ENCODE peak calls at places on chromosomes 1 and 21, in four cellular contexts. I is HepG2, S is H1, T is GM12878. J is an unnamed sample. For H3K27me3, the result is how much of the 10 kb centered on the place peaks cover.

GRCh38 chr21:33278736-33279135 is 12.6 kb downstream of the IL10RB start:
- DNase-seq in I (no peak), S (no peak), T (no peak), J (no peak)

GRCh38 chr1:26360051-26360806 is 6.3 kb upstream of the CRYBG2 start:
- DNase-seq in I (no peak), S (peak), T (no peak), J (no peak)

GRCh38 chr1:221343106-221343505 is 398.8 kb downstream of the DUSP10 start:
- DNase-seq in I (no peak), S (no peak), T (no peak), J (no peak)

GRCh38 chr1:22351757-22352080 is 99.9 kb upstream of the ZBTB40 start:
- DNase-seq in I (no peak), S (no peak), T (no peak), J (no peak)

GRCh38 chr1:38735651-38736161 is 123.9 kb downstream of the RRAGC start:
- DNase-seq in I (no peak), S (no peak), T (no peak), J (no peak)

GRCh38 chr1:221913351-221913750 is 171.5 kb upstream of the DUSP10 start:
- DNase-seq in I (no peak), S (no peak), T (no peak), J (no peak)

GRCh38 chr1:109901508-109902145 is 9.0 kb upstream of the CSF1 start:
- DNase-seq in I (peak), S (no peak), T (no peak), J (no peak)

GRCh38 chr1:159663547-159663946 is 50.8 kb downstream of the CRP start:
- DNase-seq in I (no peak), S (no peak), T (no peak), J (no peak)

GRCh38 chr1:9443913-9444445 is 95.3 kb upstream of the SLC25A33 start:
- DNase-seq in I (no peak), S (no peak), T (no peak), J (no peak)

GRCh38 chr1:58818991-58819390 is 35.1 kb upstream of the JUN start:
- DNase-seq in I (no peak), S (no peak), T (no peak), J (no peak)

GRCh38 chr1:215669806-215670485 is 102.8 kb downstream of the KCTD3 start:
- DNase-seq in I (no peak), S (no peak), T (no peak), J (peak)

GRCh38 chr1:13543927-13544556 is 30.2 kb upstream of the LRRC38 start:
- DNase-seq in I (no peak), S (no peak), T (no peak), J (no peak)

GRCh38 chr1:51627672-51628071 is 10.8 kb downstream of the OSBPL9 start:
- DNase-seq in I (peak), S (no peak), T (no peak), J (peak)

GRCh38 chr1:117049857-117050256 is 10.3 kb upstream of the TTF2 start:
- DNase-seq in I (no peak), S (no peak), T (no peak), J (no peak)

GRCh38 chr1:27153549-27153886 is 1.4 kb downstream of the SLC9A1 start:
- DNase-seq in I (no peak), S (no peak), T (no peak), J (no peak)

GRCh38 chr21:41066086-41066938 is 101.6 kb upstream of the BACE2 start:
- DNase-seq in I (no peak), S (no peak), T (no peak), J (no peak)

GRCh38 chr1:180268556-180269044 is 38.5 kb downstream of the LHX4 start:
- DNase-seq in I (no peak), S (peak), T (no peak), J (peak)

GRCh38 chr1:180181048-180181447 is 26.4 kb downstream of the QSOX1 start:
- DNase-seq in I (no peak), S (no peak), T (no peak), J (peak)

GRCh38 chr1:55813619-55814018 is 598.5 kb upstream of the USP24 start:
- DNase-seq in I (peak), S (no peak), T (no peak), J (no peak)

GRCh38 chr1:185314416-185314815 is 2.6 kb downstream of the IVNS1ABP start:
- DNase-seq in I (no peak), S (no peak), T (no peak), J (no peak)

GRCh38 chr21:16007933-16008332 is 278.2 kb downstream of the USP25 start:
- DNase-seq in I (no peak), S (no peak), T (no peak), J (no peak)

GRCh38 chr21:34667761-34668160 is 1.0 kb upstream of the CLIC6 start:
- DNase-seq in I (no peak), S (no peak), T (no peak), J (no peak)

GRCh38 chr1:30522031-30523004 is 201.1 kb downstream of the MATN1 start:
- DNase-seq in I (no peak), S (peak), T (no peak), J (no peak)

GRCh38 chr1:27889506-27889905 is 17.2 kb downstream of the THEMIS2 start:
- DNase-seq in I (no peak), S (no peak), T (no peak), J (no peak)

GRCh38 chr1:159860456-159860855 is 2.0 kb downstream of the VSIG8 start:
- DNase-seq in I (no peak), S (no peak), T (no peak), J (no peak)

GRCh38 chr1:202642619-202643291 is 67.5 kb downstream of the SYT2 start:
- DNase-seq in I (no peak), S (peak), T (no peak), J (no peak)

GRCh38 chr1:40305451-40305850 is 11.6 kb downstream of the COL9A2 start:
- DNase-seq in I (no peak), S (no peak), T (no peak), J (no peak)

GRCh38 chr21:15788847-15789548 is 59.2 kb downstream of the USP25 start:
- DNase-seq in I (no peak), S (no peak), T (no peak), J (no peak)

GRCh38 chr1:17922833-17923232 is 167.7 kb downstream of the ACTL8 start:
- DNase-seq in I (peak), S (peak), T (no peak), J (peak)

GRCh38 chr1:167533851-167534300 is 15.5 kb upstream of the CD247 start:
- DNase-seq in I (peak), S (peak), T (no peak), J (peak)

GRCh38 chr1:223742861-223743517 is 30.6 kb downstream of the CAPN2 start:
- DNase-seq in I (no peak), S (no peak), T (no peak), J (no peak)

GRCh38 chr1:143721024-143721373 is 250.8 kb downstream of the FAM72C start:
- DNase-seq in I (no peak), S (no peak), T (no peak), J (no peak)

GRCh38 chr1:181112071-181112929 is 23.8 kb downstream of the IER5 start:
- DNase-seq in I (peak), S (no peak), T (no peak), J (no peak)

GRCh38 chr1:176736015-176736414 is 273.0 kb downstream of the PAPPA2 start:
- DNase-seq in I (no peak), S (no peak), T (no peak), J (no peak)

GRCh38 chr1:190416239-190416638 is 61.4 kb downstream of the BRINP3 start:
- DNase-seq in I (no peak), S (no peak), T (no peak), J (no peak)

GRCh38 chr1:30879940-30880339 is 28.6 kb downstream of the SDC3 start:
- DNase-seq in I (no peak), S (no peak), T (no peak), J (peak)

GRCh38 chr1:86860020-86860419 is 53.9 kb downstream of the SELENOF start:
- DNase-seq in I (peak), S (no peak), T (no peak), J (no peak)

GRCh38 chr1:86865973-86866637 is 47.8 kb downstream of the SELENOF start:
- DNase-seq in I (no peak), S (no peak), T (peak), J (no peak)

GRCh38 chr1:86858524-86859261 is 55.2 kb downstream of the SELENOF start:
- DNase-seq in I (no peak), S (no peak), T (no peak), J (no peak)

GRCh38 chr1:86860424-86860823 is 53.5 kb downstream of the SELENOF start:
- DNase-seq in I (peak), S (no peak), T (no peak), J (no peak)

GRCh38 chr1:86861424-86861823 is 52.5 kb downstream of the SELENOF start:
- DNase-seq in I (no peak), S (no peak), T (no peak), J (no peak)
- TF ChIP-seq SUZ12 in I (no peak), S (no peak), T (no peak), J (no peak)

GRCh38 chr1:204280562-204280961 is 66.8 kb upstream of the GOLT1A start:
- DNase-seq in I (no peak), S (no peak), T (no peak), J (no peak)
- H3K27me3 ChIP-seq in I (under half), S (under half), T (under half), J (under half)

DNA sequence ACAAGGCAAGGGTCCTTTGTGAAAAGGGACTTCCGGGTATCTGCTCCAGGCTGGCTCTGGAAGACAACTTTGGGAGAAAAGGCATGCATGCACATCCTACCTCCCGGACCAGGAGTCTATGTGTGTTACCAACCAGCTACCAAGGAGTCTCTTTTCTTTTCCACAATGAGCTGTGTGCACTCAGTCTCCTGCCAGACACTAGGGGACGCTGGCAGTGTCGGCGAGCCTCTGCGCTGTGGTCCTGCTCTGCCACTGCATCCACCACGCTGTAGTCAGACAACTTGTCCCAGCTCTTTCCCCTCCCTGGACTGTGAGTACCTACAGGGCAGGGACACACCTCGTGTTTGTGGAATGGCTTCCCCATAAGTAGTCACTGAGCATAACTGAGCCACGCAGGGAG is 5.1 kb upstream of the SSR2 start:
- DNase-seq in I (peak), S (peak), T (no peak), J (peak)
- TF ChIP-seq YY1 in I (no peak), S (no peak), T (peak), J (no peak)

DNA sequence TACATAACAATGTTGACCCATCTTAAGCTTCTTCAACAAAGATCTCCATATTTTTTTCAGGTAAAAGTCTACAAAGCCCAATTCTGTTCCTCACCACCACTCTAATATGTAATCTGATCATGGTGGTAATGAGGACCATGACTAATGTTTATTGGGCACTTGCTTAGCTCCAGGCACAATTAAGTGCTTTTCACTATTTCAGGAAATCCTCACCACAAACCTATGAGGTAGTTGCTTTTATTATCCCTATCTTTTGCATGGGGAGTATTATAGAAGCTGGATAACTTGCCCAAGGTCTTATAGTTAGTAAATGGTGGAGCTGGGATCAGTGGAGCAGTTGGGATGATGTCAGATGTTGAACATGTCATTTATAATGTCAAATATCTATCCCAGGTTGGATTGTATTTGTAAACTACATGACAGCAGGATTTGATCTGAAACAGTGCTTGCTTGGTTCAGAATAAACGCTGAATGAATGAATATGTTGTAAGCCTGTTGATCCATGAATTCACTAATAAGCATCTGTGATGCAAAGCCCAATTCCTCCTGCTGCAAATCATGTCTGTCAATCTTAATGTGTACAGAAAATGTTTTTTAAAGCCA is 283.3 kb upstream of the ST6GALNAC5 start:
- DNase-seq in I (no peak), S (no peak), T (no peak), J (no peak)
- TF ChIP-seq SUZ12 in I (no peak), S (no peak), T (no peak), J (no peak)

GRCh38 chr1:225362805-225363204 is 65.0 kb downstream of the LBR start:
- DNase-seq in I (no peak), S (no peak), T (no peak), J (no peak)

GRCh38 chr1:225366016-225366415 is 61.8 kb downstream of the LBR start:
- DNase-seq in I (no peak), S (no peak), T (no peak), J (no peak)

GRCh38 chr1:225368036-225368552 is 59.7 kb downstream of the LBR start:
- DNase-seq in I (no peak), S (no peak), T (no peak), J (no peak)

GRCh38 chr1:225364439-225364838 is 63.4 kb downstream of the LBR start:
- DNase-seq in I (no peak), S (no peak), T (no peak), J (no peak)

GRCh38 chr1:225366552-225366951 is 61.3 kb downstream of the LBR start:
- DNase-seq in I (no peak), S (no peak), T (no peak), J (no peak)
- H3K27me3 ChIP-seq in I (under half), S (under half), T (under half), J (under half)

J was measured in NT2/D1.